ENCODE peak calls at places on chromosomes 7 and 10, in six cellular contexts. L, A, Z, W, G and K are unnamed samples. For H3K9me3, the result is how much of the 10 kb centered on the place peaks cover.

GRCh38 chr10:69359089-69360025 is 57.4 kb downstream of the TACR2 start:
- DNase-seq in G (no peak), A (no peak), L (no peak), W (no peak), Z (peak), K (no peak)

GRCh38 chr10:35726850-35727249 is 84.8 kb upstream of the FZD8 start:
- DNase-seq in G (no peak), Z (no peak), A (no peak), L (no peak), W (no peak), K (no peak)

GRCh38 chr7:116769541-116769940 is 92.8 kb upstream of the CAPZA2 start:
- DNase-seq in W (no peak), A (no peak), L (no peak), Z (no peak), G (no peak), K (no peak)

GRCh38 chr7:93902777-93903423 is 3.5 kb upstream of the GNGT1 start:
- DNase-seq in A (no peak), G (no peak), Z (no peak), L (no peak), W (no peak), K (no peak)

GRCh38 chr7:110573862-110574528 is 516.9 kb upstream of the LRRN3 start:
- DNase-seq in W (no peak), A (no peak), L (no peak), Z (no peak), G (no peak), K (no peak)

GRCh38 chr10:51117053-51117660 is 42.9 kb downstream of the PRKG1 start:
- DNase-seq in W (no peak), L (no peak), A (no peak), Z (no peak), G (no peak), K (no peak)

GRCh38 chr7:151897201-151897711 is 20.3 kb upstream of the PRKAG2 start:
- DNase-seq in L (peak), A (no peak), G (peak), Z (no peak), W (no peak), K (no peak)

GRCh38 chr7:48182736-48183369 is 11.6 kb downstream of the ABCA13 start:
- DNase-seq in A (no peak), L (no peak), Z (no peak), G (no peak), W (no peak), K (no peak)

GRCh38 chr7:50505553-50505952 is 55.4 kb upstream of the FIGNL1 start:
- DNase-seq in A (no peak), L (no peak), G (no peak), W (no peak), Z (no peak), K (no peak)

GRCh38 chr7:47609803-47610452 is 28.0 kb upstream of the TNS3 start:
- DNase-seq in L (no peak), W (peak), G (no peak), A (peak), Z (no peak), K (no peak)

GRCh38 chr7:55887786-55888185 is 530 bp downstream of the ZNF713 start:
- DNase-seq in G (no peak), A (no peak), W (no peak), L (no peak), Z (no peak), K (no peak)

GRCh38 chr7:126856691-126857291 is 395.9 kb downstream of the GRM8 start:
- DNase-seq in G (no peak), W (no peak), Z (no peak), L (no peak), A (no peak), K (no peak)

GRCh38 chr10:60871215-60871614 is 72.8 kb downstream of the RHOBTB1 start:
- DNase-seq in L (no peak), A (no peak), W (no peak), Z (no peak), G (no peak), K (no peak)

GRCh38 chr10:58220769-58221448 is 46.8 kb downstream of the IPMK start:
- DNase-seq in Z (no peak), L (no peak), W (no peak), A (no peak), G (no peak), K (no peak)

GRCh38 chr10:60901561-60902235 is 42.3 kb downstream of the RHOBTB1 start:
- DNase-seq in W (peak), L (peak), A (peak), Z (no peak), G (no peak), K (peak)

GRCh38 chr10:45520476-45520875 is 146.5 kb downstream of the ALOX5 start:
- DNase-seq in G (no peak), W (no peak), Z (no peak), L (no peak), A (no peak), K (no peak)

GRCh38 chr10:106950060-106950459 is 214.4 kb downstream of the SORCS1 start:
- DNase-seq in A (no peak), W (no peak), L (no peak), Z (no peak), G (no peak), K (no peak)

GRCh38 chr7:119351320-119351719 is 921.7 kb upstream of the KCND2 start:
- DNase-seq in L (no peak), G (no peak), A (no peak), Z (no peak), W (no peak), K (no peak)

GRCh38 chr10:119505588-119506315 is 36.8 kb downstream of the RGS10 start:
- DNase-seq in A (no peak), Z (peak), L (no peak), W (no peak), G (no peak), K (no peak)

GRCh38 chr10:63901228-63901627 is 380.0 kb downstream of the REEP3 start:
- DNase-seq in L (no peak), Z (no peak), A (no peak), W (no peak), G (no peak), K (no peak)
- H3K4me3 ChIP-seq in L (no peak), Z (no peak), A (no peak), W (no peak), G (no peak), K (no peak)

GRCh38 chr7:154909241-154910105 is 93.5 kb downstream of the PAXIP1 start:
- DNase-seq in W (no peak), G (no peak), L (no peak), A (no peak), Z (no peak), K (no peak)

GRCh38 chr7:154910125-154910524 is 92.8 kb downstream of the PAXIP1 start:
- DNase-seq in W (no peak), L (no peak), G (no peak), A (no peak), Z (no peak), K (no peak)

GRCh38 chr7:154906201-154906600 is 96.7 kb downstream of the PAXIP1 start:
- DNase-seq in Z (no peak), A (no peak), W (no peak), L (no peak), G (no peak), K (no peak)

GRCh38 chr7:154906736-154907355 is 96.1 kb downstream of the PAXIP1 start:
- DNase-seq in W (no peak), A (no peak), Z (no peak), L (no peak), G (no peak), K (no peak)

GRCh38 chr7:154907651-154908620 is 95.0 kb downstream of the PAXIP1 start:
- DNase-seq in A (no peak), L (no peak), Z (no peak), G (no peak), W (no peak), K (no peak)
- H3K9me3 ChIP-seq in A (under half), L (under half), Z (under half), G (under half), W (under half), K (under half)

GRCh38 chr7:130887182-130888016 is 153.4 kb upstream of the KLF14 start:
- DNase-seq in Z (no peak), W (no peak), L (no peak), A (no peak), G (no peak), K (no peak)

GRCh38 chr7:130888017-130888371 is 154.0 kb upstream of the KLF14 start:
- DNase-seq in L (no peak), G (no peak), W (no peak), A (no peak), Z (no peak), K (no peak)

GRCh38 chr7:130888468-130888867 is 154.5 kb upstream of the KLF14 start:
- DNase-seq in A (no peak), G (no peak), Z (no peak), L (no peak), W (no peak), K (no peak)

GRCh38 chr7:130884437-130885417 is 150.7 kb upstream of the KLF14 start:
- DNase-seq in Z (no peak), G (no peak), W (no peak), A (no peak), L (no peak), K (peak)

GRCh38 chr7:130886438-130887135 is 152.6 kb upstream of the KLF14 start:
- DNase-seq in L (no peak), Z (no peak), G (no peak), W (no peak), A (no peak), K (peak)
- TF ChIP-seq CTCF in L (no peak), Z (no peak), G (no peak), W (no peak), A (no peak), K (no peak)

GRCh38 chr10:89352039-89352597 is 24.3 kb downstream of the IFIT3 start:
- DNase-seq in G (peak), L (peak), W (no peak), Z (no peak), A (no peak), K (no peak)
- H3K4me3 ChIP-seq in G (no peak), L (no peak), W (no peak), Z (no peak), A (peak), K (no peak)

GRCh38 chr10:36788152-36788551 is 337.2 kb upstream of the ANKRD30A start:
- DNase-seq in L (no peak), G (no peak), A (no peak), Z (no peak), W (no peak), K (no peak)

GRCh38 chr10:36781570-36781969 is 343.8 kb upstream of the ANKRD30A start:
- DNase-seq in G (no peak), A (no peak), Z (no peak), L (no peak), W (no peak), K (no peak)

GRCh38 chr10:36778600-36778999 is 346.8 kb upstream of the ANKRD30A start:
- DNase-seq in W (no peak), G (no peak), A (no peak), Z (no peak), L (no peak), K (no peak)

GRCh38 chr10:36779238-36779846 is 346.1 kb upstream of the ANKRD30A start:
- DNase-seq in L (no peak), G (no peak), A (no peak), Z (no peak), W (no peak), K (no peak)

DNA sequence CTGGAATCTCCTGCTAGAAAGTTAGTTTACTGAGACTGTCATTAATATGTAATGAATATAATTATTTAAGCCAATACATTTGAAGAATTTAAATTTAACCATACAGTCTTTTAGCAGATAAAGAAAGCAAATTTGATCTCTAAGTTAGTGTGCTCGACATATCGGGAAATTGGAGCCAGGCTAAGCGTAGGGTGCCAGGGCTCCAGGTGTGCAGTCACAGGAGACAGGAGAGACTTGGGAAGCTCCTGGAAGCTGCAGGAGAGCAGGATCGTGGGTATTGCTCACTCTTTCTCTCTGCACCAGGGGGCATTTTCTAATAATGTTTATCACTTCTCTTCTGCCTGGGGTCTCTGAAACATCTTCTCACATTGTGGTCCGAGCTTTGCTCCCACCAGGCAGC is 342.0 kb upstream of the ANKRD30A start:
- DNase-seq in G (no peak), Z (no peak), L (no peak), A (no peak), W (no peak), K (no peak)
- H3K9me3 ChIP-seq in G (under half), Z (under half), L (under half), A (under half), W (under half), K (under half)

DNA sequence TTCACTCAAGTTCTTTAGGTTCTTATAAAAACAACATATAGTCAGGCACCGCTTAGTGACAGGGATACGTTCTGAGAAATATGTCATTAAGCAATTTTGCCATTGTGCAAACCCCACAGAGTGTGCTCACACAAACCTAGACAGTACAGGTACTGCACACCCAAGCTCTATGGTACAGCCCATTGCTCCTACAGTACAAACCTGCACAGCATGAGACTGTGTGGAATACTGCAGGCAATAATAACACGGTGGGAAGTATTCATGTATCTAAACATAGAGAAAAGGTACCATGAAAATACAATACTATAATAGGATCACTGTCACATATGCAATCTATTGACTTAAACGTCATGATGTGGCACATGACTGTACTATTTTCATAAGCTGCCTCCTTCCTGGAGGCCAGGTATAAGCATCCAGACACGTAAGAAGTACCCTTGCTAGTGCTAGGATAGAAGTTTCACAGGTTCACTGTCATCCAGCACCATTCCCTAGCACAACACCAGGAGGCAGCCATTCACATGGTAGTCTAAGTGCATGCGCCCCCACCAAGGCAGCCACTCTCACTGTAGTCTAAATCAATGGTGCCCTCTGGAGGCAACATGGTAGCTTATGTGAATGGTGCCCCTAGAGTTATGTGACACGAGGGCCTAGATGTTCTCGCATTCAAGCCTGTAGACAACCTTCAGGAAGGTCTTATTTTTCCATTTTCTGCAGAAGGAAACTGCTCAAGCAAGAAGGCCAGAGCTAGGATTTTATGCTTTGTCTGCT is 98.5 kb downstream of the ARHGAP22 start:
- DNase-seq in L (peak), A (no peak), G (peak), Z (no peak), W (no peak), K (no peak)
- TF ChIP-seq CTCF in L (no peak), A (peak), G (peak), Z (no peak), W (no peak), K (peak)

GRCh38 chr10:92915892-92916291 is 67.6 kb downstream of the EXOC6 start:
- DNase-seq in W (no peak), G (no peak), A (no peak), L (no peak), Z (no peak), K (no peak)
- H3K4me3 ChIP-seq in W (no peak), G (no peak), A (no peak), L (no peak), Z (no peak), K (no peak)

DNA sequence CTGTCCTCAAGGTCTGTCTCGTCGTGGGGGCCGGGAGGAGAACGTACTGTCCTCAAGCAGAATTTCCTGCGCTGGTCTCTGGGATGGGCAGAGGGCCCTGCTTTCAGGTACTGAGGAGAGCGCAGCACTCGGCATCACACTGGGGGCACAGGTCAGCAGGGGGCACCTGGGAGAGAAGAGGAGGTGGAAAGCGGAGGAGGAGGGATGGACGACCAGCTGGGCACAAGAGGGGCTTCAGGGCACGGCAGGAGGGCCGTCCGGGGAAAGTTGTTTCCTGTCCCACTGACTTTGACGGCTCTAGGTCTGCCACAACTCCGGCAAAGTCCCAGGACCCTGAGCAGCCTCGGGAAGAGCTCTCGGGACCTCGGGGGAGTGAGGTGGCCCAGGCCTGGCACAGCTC is 536.9 kb downstream of the DNAJB6 start:
- DNase-seq in A (no peak), G (no peak), Z (no peak), L (no peak), W (no peak), K (no peak)
- H3K9me3 ChIP-seq in A (under half), G (under half), Z (under half), L (under half), W (under half), K (under half)

DNA sequence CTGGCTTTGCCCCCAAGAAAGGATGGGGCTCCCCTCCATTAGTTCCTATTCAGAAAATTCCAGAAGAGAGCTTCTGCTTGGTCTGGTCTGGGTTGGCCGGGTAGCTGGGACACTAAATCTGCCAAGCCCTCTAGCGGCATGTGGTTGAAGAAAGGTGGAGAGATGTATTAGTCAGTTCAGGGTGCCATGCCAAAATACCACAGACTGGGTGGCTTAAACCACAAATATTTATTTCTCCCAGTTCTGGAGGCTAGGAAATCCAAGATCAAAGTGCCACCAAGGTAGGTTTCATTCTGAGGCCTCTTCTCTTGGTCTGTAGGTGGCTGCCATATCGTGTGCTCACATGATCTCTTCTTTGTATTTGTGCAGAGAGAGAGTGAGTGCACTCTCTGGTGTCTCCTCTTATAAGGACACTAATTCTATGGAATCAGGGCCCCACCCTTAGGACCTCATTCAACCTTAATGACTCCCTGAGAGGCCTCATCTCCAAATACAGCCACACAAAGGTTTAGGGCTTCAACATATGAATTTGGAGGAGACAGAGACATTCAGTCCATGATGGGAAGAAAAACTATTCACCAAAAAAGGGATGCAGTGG is 38.7 kb upstream of the MTPAP start:
- DNase-seq in L (no peak), A (no peak), W (no peak), G (no peak), Z (no peak), K (no peak)
- TF ChIP-seq CTCF in L (no peak), A (no peak), W (no peak), G (no peak), Z (no peak), K (no peak)